ENCODE peak calls at places on chromosomes 12 and 14, in nine cellular contexts. H is neural progenitor cell, S is GM23248, Y is OCI-LY7, D is PC-3, P is GM23338, U is hepatocyte, M is HCT116, R is SK-N-SH. G is an unnamed sample.

GRCh38 chr12:86710110-86710509 is 453.9 kb upstream of the MGAT4C start:
- DNase-seq in H (no peak), S (no peak), Y (no peak), D (no peak), P (no peak), U (no peak), M (no peak), R (no peak), G (no peak)

GRCh38 chr14:31251028-31251958 is 43.7 kb upstream of the HECTD1 start:
- DNase-seq in H (no peak), S (no peak), Y (no peak), D (no peak), P (no peak), U (no peak), M (no peak), R (no peak), G (no peak)

GRCh38 chr12:131340616-131341210 is 370.2 kb upstream of the SFSWAP start:
- DNase-seq in H (peak), S (no peak), Y (no peak), D (no peak), P (no peak), U (no peak), M (no peak), R (no peak), G (no peak)

GRCh38 chr14:98160901-98161300 is 1111.1 kb downstream of the BCL11B start:
- DNase-seq in H (no peak), S (no peak), Y (no peak), D (no peak), P (no peak), U (no peak), M (no peak), R (no peak), G (no peak)

GRCh38 chr12:108495054-108495453 is 20.0 kb upstream of the FICD start:
- DNase-seq in H (peak), S (peak), Y (peak), D (peak), P (peak), U (no peak), M (peak), R (peak), G (peak)

GRCh38 chr14:51328089-51328941 is 88.3 kb downstream of the TMX1 start:
- DNase-seq in H (no peak), S (peak), Y (no peak), D (peak), P (peak), U (no peak), M (no peak), R (no peak), G (peak)

GRCh38 chr12:30931222-30931621 is 4.7 kb downstream of the TSPAN11 start:
- DNase-seq in H (no peak), S (no peak), Y (no peak), D (peak), P (no peak), U (no peak), M (no peak), R (no peak), G (no peak)

GRCh38 chr12:47819902-47820630 is at the start of gene HDAC7:
- DNase-seq in H (peak), S (peak), Y (peak), D (peak), P (peak), U (peak), M (peak), R (peak), G (peak)

GRCh38 chr12:100234166-100234565 is 32.7 kb downstream of the DEPDC4 start:
- DNase-seq in H (no peak), S (peak), Y (no peak), D (peak), P (peak), U (no peak), M (no peak), R (no peak), G (no peak)

GRCh38 chr14:90649096-90649495 is 167.1 kb downstream of the TTC7B start:
- DNase-seq in H (no peak), S (no peak), Y (no peak), D (no peak), P (peak), U (no peak), M (no peak), R (no peak), G (no peak)
- TF ChIP-seq EZH2phosphoT487 in H (no peak), S (no peak), Y (no peak), D (no peak), P (no peak), U (no peak), M (no peak), R (no peak), G (no peak)

GRCh38 chr12:63982787-63983186 is 138.3 kb downstream of the SRGAP1 start:
- DNase-seq in H (no peak), S (peak), Y (no peak), D (no peak), P (no peak), U (no peak), M (no peak), R (no peak), G (no peak)

GRCh38 chr12:63976902-63977395 is 132.4 kb downstream of the SRGAP1 start:
- DNase-seq in H (no peak), S (no peak), Y (no peak), D (no peak), P (no peak), U (no peak), M (no peak), R (no peak), G (no peak)

GRCh38 chr12:63980211-63980610 is 135.7 kb downstream of the SRGAP1 start:
- DNase-seq in H (no peak), S (no peak), Y (no peak), D (peak), P (peak), U (no peak), M (no peak), R (no peak), G (no peak)

GRCh38 chr12:63977441-63977840 is 132.9 kb downstream of the SRGAP1 start:
- DNase-seq in H (no peak), S (no peak), Y (no peak), D (peak), P (no peak), U (no peak), M (no peak), R (no peak), G (no peak)

DNA sequence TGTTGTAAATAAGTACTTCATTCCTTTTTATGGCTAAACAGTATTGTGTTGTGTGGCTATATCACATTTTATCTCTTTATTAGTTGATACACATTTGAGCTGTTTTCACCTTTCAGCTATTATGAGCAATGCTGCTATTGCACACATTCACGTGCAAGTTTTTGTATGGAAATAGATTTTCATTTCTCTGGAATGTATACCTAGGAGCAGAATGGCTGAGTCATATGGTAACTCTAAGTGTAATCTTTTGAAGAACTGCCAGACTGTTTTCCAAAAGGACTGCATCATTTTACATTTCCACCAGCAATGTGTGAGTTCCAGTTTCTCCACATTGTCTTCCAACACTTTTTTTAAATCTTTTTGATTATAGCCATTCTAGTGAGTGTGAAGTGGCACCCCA is 134.0 kb downstream of the SRGAP1 start:
- DNase-seq in H (no peak), S (peak), Y (no peak), D (peak), P (no peak), U (no peak), M (peak), R (no peak), G (no peak)
- TF ChIP-seq EZH2phosphoT487 in H (no peak), S (no peak), Y (no peak), D (no peak), P (no peak), U (no peak), M (no peak), R (no peak), G (no peak)

DNA sequence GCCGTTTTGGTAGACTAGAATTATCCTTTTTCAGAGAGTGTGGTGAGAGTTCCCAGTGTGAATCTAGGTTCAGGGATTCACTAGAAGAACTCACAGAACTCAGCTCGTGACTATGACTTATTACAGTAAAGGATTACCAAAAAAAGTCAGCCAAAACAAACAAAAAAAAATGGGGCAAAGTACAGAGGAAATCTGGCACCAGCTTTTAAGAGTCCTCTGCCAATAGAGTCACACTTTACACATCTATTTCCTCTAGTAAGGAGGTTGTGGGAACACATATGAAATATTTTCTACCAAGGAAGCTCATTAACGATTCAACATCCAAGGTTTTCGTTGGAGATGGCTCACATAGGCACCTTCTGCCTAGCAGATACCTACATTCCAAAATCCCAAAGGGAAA is 28.2 kb downstream of the TSPAN19 start:
- DNase-seq in H (no peak), S (peak), Y (no peak), D (peak), P (no peak), U (no peak), M (no peak), R (no peak), G (no peak)
- TF ChIP-seq EZH2phosphoT487 in H (no peak), S (no peak), Y (no peak), D (no peak), P (no peak), U (no peak), M (no peak), R (no peak), G (no peak)

GRCh38 chr12:106711316-106711715 is 63.2 kb upstream of the RIC8B start:
- DNase-seq in H (no peak), S (no peak), Y (no peak), D (no peak), P (no peak), U (no peak), M (no peak), R (no peak), G (no peak)

GRCh38 chr12:106712768-106713167 is 61.7 kb upstream of the RIC8B start:
- DNase-seq in H (no peak), S (no peak), Y (no peak), D (no peak), P (no peak), U (no peak), M (no peak), R (no peak), G (no peak)

GRCh38 chr12:106709068-106709511 is 65.4 kb upstream of the RIC8B start:
- DNase-seq in H (no peak), S (no peak), Y (no peak), D (no peak), P (peak), U (no peak), M (no peak), R (no peak), G (no peak)

GRCh38 chr12:106705971-106706370 is 68.5 kb upstream of the RIC8B start:
- DNase-seq in H (no peak), S (no peak), Y (no peak), D (no peak), P (no peak), U (no peak), M (no peak), R (no peak), G (no peak)

GRCh38 chr12:106710143-106710893 is 64.2 kb upstream of the RIC8B start:
- DNase-seq in H (peak), S (no peak), Y (no peak), D (no peak), P (peak), U (no peak), M (no peak), R (no peak), G (no peak)
- TF ChIP-seq EZH2phosphoT487 in H (peak), S (no peak), Y (no peak), D (no peak), P (no peak), U (no peak), M (no peak), R (no peak), G (no peak)

G was measured in MM.1S.